ENCODE peak calls at places on chromosome 12, in seven cellular contexts. One of them, this sample, is unnamed.

GRCh38 chr12:63905523-63905922 is 61.0 kb downstream of the SRGAP1 start:
- DNase-seq in activated CD4-positive, alpha-beta T cell treated with anti-CD3 and anti-CD28 coated beads, Interleukin-2, amount 10 ng/mL, durations not matched to agents 7 days and 5 days: no peak
- DNase-seq in AG10803: no peak
- DNase-seq in GDM1: no peak
- DNase-seq in NAMALWA: no peak
- DNase-seq in CD4-positive, alpha-beta T cell: no peak
- DNase-seq in effector CD8-positive, alpha-beta T cell: no peak
- DNase-seq in this sample: peak

GRCh38 chr12:104477812-104478388 is 21.2 kb downstream of the CHST11 start:
- DNase-seq in activated CD4-positive, alpha-beta T cell treated with anti-CD3 and anti-CD28 coated beads, Interleukin-2, amount 10 ng/mL, durations not matched to agents 7 days and 5 days: peak
- DNase-seq in AG10803: no peak
- DNase-seq in GDM1: peak
- DNase-seq in NAMALWA: peak
- DNase-seq in CD4-positive, alpha-beta T cell: no peak
- DNase-seq in effector CD8-positive, alpha-beta T cell: no peak
- DNase-seq in this sample: peak

GRCh38 chr12:121376754-121377697 is 22.9 kb upstream of the RNF34 start:
- DNase-seq in activated CD4-positive, alpha-beta T cell treated with anti-CD3 and anti-CD28 coated beads, Interleukin-2, amount 10 ng/mL, durations not matched to agents 7 days and 5 days: no peak
- DNase-seq in AG10803: no peak
- DNase-seq in GDM1: no peak
- DNase-seq in NAMALWA: no peak
- DNase-seq in CD4-positive, alpha-beta T cell: no peak
- DNase-seq in effector CD8-positive, alpha-beta T cell: no peak
- DNase-seq in this sample: no peak

GRCh38 chr12:67501362-67501761 is 147.2 kb upstream of the DYRK2 start:
- DNase-seq in activated CD4-positive, alpha-beta T cell treated with anti-CD3 and anti-CD28 coated beads, Interleukin-2, amount 10 ng/mL, durations not matched to agents 7 days and 5 days: no peak
- DNase-seq in AG10803: no peak
- DNase-seq in GDM1: no peak
- DNase-seq in NAMALWA: no peak
- DNase-seq in CD4-positive, alpha-beta T cell: no peak
- DNase-seq in effector CD8-positive, alpha-beta T cell: no peak
- DNase-seq in this sample: no peak

GRCh38 chr12:107454431-107454830 is 231.2 kb upstream of the PWP1 start:
- DNase-seq in activated CD4-positive, alpha-beta T cell treated with anti-CD3 and anti-CD28 coated beads, Interleukin-2, amount 10 ng/mL, durations not matched to agents 7 days and 5 days: no peak
- DNase-seq in AG10803: no peak
- DNase-seq in GDM1: no peak
- DNase-seq in NAMALWA: no peak
- DNase-seq in CD4-positive, alpha-beta T cell: no peak
- DNase-seq in effector CD8-positive, alpha-beta T cell: no peak
- DNase-seq in this sample: no peak

GRCh38 chr12:58066296-58066695 is 124.9 kb downstream of the ATP23 start:
- DNase-seq in activated CD4-positive, alpha-beta T cell treated with anti-CD3 and anti-CD28 coated beads, Interleukin-2, amount 10 ng/mL, durations not matched to agents 7 days and 5 days: no peak
- DNase-seq in AG10803: no peak
- DNase-seq in GDM1: no peak
- DNase-seq in NAMALWA: no peak
- DNase-seq in CD4-positive, alpha-beta T cell: no peak
- DNase-seq in effector CD8-positive, alpha-beta T cell: no peak
- DNase-seq in this sample: no peak

GRCh38 chr12:69765515-69765914 is 26.9 kb downstream of the RAB3IP start:
- DNase-seq in activated CD4-positive, alpha-beta T cell treated with anti-CD3 and anti-CD28 coated beads, Interleukin-2, amount 10 ng/mL, durations not matched to agents 7 days and 5 days: no peak
- DNase-seq in AG10803: no peak
- DNase-seq in GDM1: no peak
- DNase-seq in NAMALWA: no peak
- DNase-seq in CD4-positive, alpha-beta T cell: no peak
- DNase-seq in effector CD8-positive, alpha-beta T cell: no peak
- DNase-seq in this sample: no peak

GRCh38 chr12:5260591-5261086 is 171.3 kb upstream of the NTF3 start:
- DNase-seq in activated CD4-positive, alpha-beta T cell treated with anti-CD3 and anti-CD28 coated beads, Interleukin-2, amount 10 ng/mL, durations not matched to agents 7 days and 5 days: no peak
- DNase-seq in AG10803: no peak
- DNase-seq in GDM1: no peak
- DNase-seq in NAMALWA: no peak
- DNase-seq in CD4-positive, alpha-beta T cell: no peak
- DNase-seq in effector CD8-positive, alpha-beta T cell: no peak
- DNase-seq in this sample: no peak

GRCh38 chr12:52004042-52004648 is 2.6 kb upstream of the TAMALIN start:
- DNase-seq in activated CD4-positive, alpha-beta T cell treated with anti-CD3 and anti-CD28 coated beads, Interleukin-2, amount 10 ng/mL, durations not matched to agents 7 days and 5 days: no peak
- DNase-seq in AG10803: peak
- DNase-seq in GDM1: no peak
- DNase-seq in NAMALWA: no peak
- DNase-seq in CD4-positive, alpha-beta T cell: no peak
- DNase-seq in effector CD8-positive, alpha-beta T cell: no peak
- DNase-seq in this sample: no peak

GRCh38 chr12:88388566-88389269 is 191.6 kb downstream of the KITLG start:
- DNase-seq in activated CD4-positive, alpha-beta T cell treated with anti-CD3 and anti-CD28 coated beads, Interleukin-2, amount 10 ng/mL, durations not matched to agents 7 days and 5 days: no peak
- DNase-seq in AG10803: peak
- DNase-seq in GDM1: no peak
- DNase-seq in NAMALWA: no peak
- DNase-seq in CD4-positive, alpha-beta T cell: no peak
- DNase-seq in effector CD8-positive, alpha-beta T cell: no peak
- DNase-seq in this sample: peak

GRCh38 chr12:33593753-33594152 is 154.1 kb upstream of the SYT10 start:
- DNase-seq in activated CD4-positive, alpha-beta T cell treated with anti-CD3 and anti-CD28 coated beads, Interleukin-2, amount 10 ng/mL, durations not matched to agents 7 days and 5 days: no peak
- DNase-seq in AG10803: no peak
- DNase-seq in GDM1: no peak
- DNase-seq in NAMALWA: no peak
- DNase-seq in CD4-positive, alpha-beta T cell: no peak
- DNase-seq in effector CD8-positive, alpha-beta T cell: no peak
- DNase-seq in this sample: no peak

GRCh38 chr12:46224401-46224800 is 44.4 kb downstream of the SLC38A1 start:
- DNase-seq in activated CD4-positive, alpha-beta T cell treated with anti-CD3 and anti-CD28 coated beads, Interleukin-2, amount 10 ng/mL, durations not matched to agents 7 days and 5 days: no peak
- DNase-seq in AG10803: peak
- DNase-seq in GDM1: no peak
- DNase-seq in NAMALWA: no peak
- DNase-seq in CD4-positive, alpha-beta T cell: no peak
- DNase-seq in effector CD8-positive, alpha-beta T cell: no peak
- DNase-seq in this sample: no peak

GRCh38 chr12:13390381-13390856 is 193.9 kb downstream of the EMP1 start:
- DNase-seq in activated CD4-positive, alpha-beta T cell treated with anti-CD3 and anti-CD28 coated beads, Interleukin-2, amount 10 ng/mL, durations not matched to agents 7 days and 5 days: no peak
- DNase-seq in AG10803: peak
- DNase-seq in GDM1: no peak
- DNase-seq in NAMALWA: no peak
- DNase-seq in CD4-positive, alpha-beta T cell: no peak
- DNase-seq in effector CD8-positive, alpha-beta T cell: no peak
- DNase-seq in this sample: no peak

GRCh38 chr12:12560587-12561304 is 1.9 kb downstream of the DUSP16 start:
- DNase-seq in activated CD4-positive, alpha-beta T cell treated with anti-CD3 and anti-CD28 coated beads, Interleukin-2, amount 10 ng/mL, durations not matched to agents 7 days and 5 days: peak
- DNase-seq in AG10803: peak
- DNase-seq in GDM1: no peak
- DNase-seq in NAMALWA: peak
- DNase-seq in CD4-positive, alpha-beta T cell: peak
- DNase-seq in effector CD8-positive, alpha-beta T cell: peak
- DNase-seq in this sample: peak

GRCh38 chr12:29519585-29520182 is 22.2 kb upstream of the OVCH1 start:
- DNase-seq in activated CD4-positive, alpha-beta T cell treated with anti-CD3 and anti-CD28 coated beads, Interleukin-2, amount 10 ng/mL, durations not matched to agents 7 days and 5 days: peak
- DNase-seq in AG10803: peak
- DNase-seq in GDM1: no peak
- DNase-seq in NAMALWA: peak
- DNase-seq in CD4-positive, alpha-beta T cell: no peak
- DNase-seq in effector CD8-positive, alpha-beta T cell: no peak
- DNase-seq in this sample: peak

GRCh38 chr12:69168828-69169227 is 70.5 kb upstream of the CPSF6 start:
- DNase-seq in activated CD4-positive, alpha-beta T cell treated with anti-CD3 and anti-CD28 coated beads, Interleukin-2, amount 10 ng/mL, durations not matched to agents 7 days and 5 days: no peak
- DNase-seq in AG10803: no peak
- DNase-seq in GDM1: no peak
- DNase-seq in NAMALWA: no peak
- DNase-seq in CD4-positive, alpha-beta T cell: no peak
- DNase-seq in effector CD8-positive, alpha-beta T cell: no peak
- DNase-seq in this sample: no peak

GRCh38 chr12:6532927-6533652 is 1.2 kb upstream of the GAPDH start:
- DNase-seq in activated CD4-positive, alpha-beta T cell treated with anti-CD3 and anti-CD28 coated beads, Interleukin-2, amount 10 ng/mL, durations not matched to agents 7 days and 5 days: peak
- DNase-seq in AG10803: peak
- DNase-seq in GDM1: peak
- DNase-seq in NAMALWA: peak
- DNase-seq in CD4-positive, alpha-beta T cell: no peak
- DNase-seq in effector CD8-positive, alpha-beta T cell: no peak
- DNase-seq in this sample: peak

GRCh38 chr12:57332646-57333312 is 81.8 kb upstream of the STAC3 start:
- DNase-seq in activated CD4-positive, alpha-beta T cell treated with anti-CD3 and anti-CD28 coated beads, Interleukin-2, amount 10 ng/mL, durations not matched to agents 7 days and 5 days: no peak
- DNase-seq in AG10803: peak
- DNase-seq in GDM1: no peak
- DNase-seq in NAMALWA: no peak
- DNase-seq in CD4-positive, alpha-beta T cell: no peak
- DNase-seq in effector CD8-positive, alpha-beta T cell: no peak
- DNase-seq in this sample: no peak

GRCh38 chr12:124077730-124078129 is 104.7 kb downstream of the ZNF664 start:
- DNase-seq in activated CD4-positive, alpha-beta T cell treated with anti-CD3 and anti-CD28 coated beads, Interleukin-2, amount 10 ng/mL, durations not matched to agents 7 days and 5 days: no peak
- DNase-seq in AG10803: no peak
- DNase-seq in GDM1: no peak
- DNase-seq in NAMALWA: no peak
- DNase-seq in CD4-positive, alpha-beta T cell: no peak
- DNase-seq in effector CD8-positive, alpha-beta T cell: no peak
- DNase-seq in this sample: no peak

GRCh38 chr12:43957732-43958131 is 121.9 kb downstream of the TMEM117 start:
- DNase-seq in activated CD4-positive, alpha-beta T cell treated with anti-CD3 and anti-CD28 coated beads, Interleukin-2, amount 10 ng/mL, durations not matched to agents 7 days and 5 days: peak
- DNase-seq in AG10803: peak
- DNase-seq in GDM1: no peak
- DNase-seq in NAMALWA: peak
- DNase-seq in CD4-positive, alpha-beta T cell: no peak
- DNase-seq in effector CD8-positive, alpha-beta T cell: no peak
- DNase-seq in this sample: peak

GRCh38 chr12:40325349-40325960 is 100.7 kb downstream of the LRRK2 start:
- DNase-seq in activated CD4-positive, alpha-beta T cell treated with anti-CD3 and anti-CD28 coated beads, Interleukin-2, amount 10 ng/mL, durations not matched to agents 7 days and 5 days: peak
- DNase-seq in AG10803: peak
- DNase-seq in GDM1: no peak
- DNase-seq in NAMALWA: peak
- DNase-seq in CD4-positive, alpha-beta T cell: no peak
- DNase-seq in effector CD8-positive, alpha-beta T cell: no peak
- DNase-seq in this sample: peak

GRCh38 chr12:64404470-64405446 is 566 bp downstream of the XPOT start:
- DNase-seq in activated CD4-positive, alpha-beta T cell treated with anti-CD3 and anti-CD28 coated beads, Interleukin-2, amount 10 ng/mL, durations not matched to agents 7 days and 5 days: peak
- DNase-seq in AG10803: peak
- DNase-seq in GDM1: peak
- DNase-seq in NAMALWA: peak
- DNase-seq in CD4-positive, alpha-beta T cell: peak
- DNase-seq in effector CD8-positive, alpha-beta T cell: peak
- DNase-seq in this sample: peak

GRCh38 chr12:123030686-123031085 is 50.2 kb downstream of the ARL6IP4 start:
- DNase-seq in activated CD4-positive, alpha-beta T cell treated with anti-CD3 and anti-CD28 coated beads, Interleukin-2, amount 10 ng/mL, durations not matched to agents 7 days and 5 days: no peak
- DNase-seq in AG10803: no peak
- DNase-seq in GDM1: no peak
- DNase-seq in NAMALWA: no peak
- DNase-seq in CD4-positive, alpha-beta T cell: no peak
- DNase-seq in effector CD8-positive, alpha-beta T cell: no peak
- DNase-seq in this sample: no peak

GRCh38 chr12:77324763-77325468 is 259.5 kb upstream of the E2F7 start:
- DNase-seq in activated CD4-positive, alpha-beta T cell treated with anti-CD3 and anti-CD28 coated beads, Interleukin-2, amount 10 ng/mL, durations not matched to agents 7 days and 5 days: peak
- DNase-seq in AG10803: peak
- DNase-seq in GDM1: peak
- DNase-seq in NAMALWA: no peak
- DNase-seq in CD4-positive, alpha-beta T cell: no peak
- DNase-seq in effector CD8-positive, alpha-beta T cell: no peak
- DNase-seq in this sample: no peak

GRCh38 chr12:106897082-106897481 is 58.6 kb upstream of the TMEM263 start:
- DNase-seq in activated CD4-positive, alpha-beta T cell treated with anti-CD3 and anti-CD28 coated beads, Interleukin-2, amount 10 ng/mL, durations not matched to agents 7 days and 5 days: no peak
- DNase-seq in AG10803: no peak
- DNase-seq in GDM1: no peak
- DNase-seq in NAMALWA: no peak
- DNase-seq in CD4-positive, alpha-beta T cell: no peak
- DNase-seq in effector CD8-positive, alpha-beta T cell: no peak
- DNase-seq in this sample: no peak

GRCh38 chr12:26863515-26863914 is 30.5 kb upstream of the ITPR2 start:
- DNase-seq in activated CD4-positive, alpha-beta T cell treated with anti-CD3 and anti-CD28 coated beads, Interleukin-2, amount 10 ng/mL, durations not matched to agents 7 days and 5 days: no peak
- DNase-seq in AG10803: no peak
- DNase-seq in GDM1: no peak
- DNase-seq in NAMALWA: peak
- DNase-seq in CD4-positive, alpha-beta T cell: no peak
- DNase-seq in effector CD8-positive, alpha-beta T cell: no peak
- DNase-seq in this sample: peak

GRCh38 chr12:10031318-10031717 is 836 bp downstream of the CLEC9A start:
- DNase-seq in activated CD4-positive, alpha-beta T cell treated with anti-CD3 and anti-CD28 coated beads, Interleukin-2, amount 10 ng/mL, durations not matched to agents 7 days and 5 days: no peak
- DNase-seq in AG10803: no peak
- DNase-seq in GDM1: no peak
- DNase-seq in NAMALWA: no peak
- DNase-seq in CD4-positive, alpha-beta T cell: no peak
- DNase-seq in effector CD8-positive, alpha-beta T cell: no peak
- DNase-seq in this sample: no peak

GRCh38 chr12:96040305-96041133 is 5.1 kb upstream of the LTA4H start:
- DNase-seq in activated CD4-positive, alpha-beta T cell treated with anti-CD3 and anti-CD28 coated beads, Interleukin-2, amount 10 ng/mL, durations not matched to agents 7 days and 5 days: no peak
- DNase-seq in AG10803: no peak
- DNase-seq in GDM1: no peak
- DNase-seq in NAMALWA: no peak
- DNase-seq in CD4-positive, alpha-beta T cell: no peak
- DNase-seq in effector CD8-positive, alpha-beta T cell: no peak
- DNase-seq in this sample: no peak

GRCh38 chr12:93352321-93352720 is 25.4 kb upstream of the NUDT4 start:
- DNase-seq in activated CD4-positive, alpha-beta T cell treated with anti-CD3 and anti-CD28 coated beads, Interleukin-2, amount 10 ng/mL, durations not matched to agents 7 days and 5 days: no peak
- DNase-seq in AG10803: no peak
- DNase-seq in GDM1: no peak
- DNase-seq in NAMALWA: no peak
- DNase-seq in CD4-positive, alpha-beta T cell: no peak
- DNase-seq in effector CD8-positive, alpha-beta T cell: no peak
- DNase-seq in this sample: no peak